ENCODE peak calls at places on chromosomes 11 and 22, in five cellular contexts. K, S, E, F and M are unnamed samples.

GRCh38 chr11:312092-312816 is 1.6 kb upstream of the IFITM1 start:
- DNase-seq in F (no peak), S (no peak), K (peak; percentile 70), E (no peak), M (no peak)

GRCh38 chr11:6660712-6661111 is 5.1 kb upstream of the DCHS1 start:
- DNase-seq in E (no peak), F (no peak), K (no peak), S (no peak), M (no peak)

GRCh38 chr11:43376594-43376993 is 17.9 kb downstream of the TTC17 start:
- DNase-seq in F (no peak), S (peak; percentile 56), K (peak; percentile 52), E (no peak), M (peak; percentile 81)

GRCh38 chr11:119622454-119623143 is 106.4 kb downstream of the NECTIN1 start:
- DNase-seq in S (no peak), K (no peak), F (no peak), E (no peak), M (no peak)

GRCh38 chr22:30261134-30261533 is 5.5 kb downstream of the OSM start:
- DNase-seq in F (no peak), E (no peak), S (no peak), K (no peak), M (no peak)

GRCh38 chr11:65719887-65720236 is 736 bp downstream of the RNASEH2C start:
- DNase-seq in K (peak; percentile 69), E (peak; percentile 42), S (peak; percentile 55), F (peak; percentile 30), M (peak; percentile 37)

GRCh38 chr11:93895106-93895862 is 44.9 kb upstream of the VSTM5 start:
- DNase-seq in K (peak; percentile 84), F (peak; percentile 32), S (peak; percentile 88), E (peak; percentile 78), M (peak; percentile 71)

GRCh38 chr11:84247931-84248330 is 961.8 kb upstream of the CCDC90B start:
- DNase-seq in F (no peak), K (peak; percentile 0), S (peak; percentile 43), E (no peak), M (no peak)

GRCh38 chr11:116928845-116929244 is 91.4 kb upstream of the APOA1 start:
- DNase-seq in K (peak; percentile 16), S (no peak), F (no peak), E (no peak), M (peak; percentile 33)

GRCh38 chr11:61532136-61533038 is 23.8 kb downstream of the LRRC10B start:
- DNase-seq in E (peak; percentile 41), F (peak; percentile 68), K (peak; percentile 33), S (no peak), M (peak; percentile 14)

GRCh38 chr11:113114452-113115027 is 153.3 kb downstream of the NCAM1 start:
- DNase-seq in K (peak; percentile 70), E (peak; percentile 69), S (peak; percentile 46), F (peak; percentile 61), M (peak; percentile 61)

GRCh38 chr11:3835752-3836151 is 5.0 kb downstream of the RHOG start:
- DNase-seq in E (no peak), K (no peak), F (no peak), S (no peak), M (no peak)

GRCh38 chr11:58179648-58180047 is 9.2 kb upstream of the OR9Q2 start:
- DNase-seq in K (no peak), F (no peak), E (no peak), S (no peak), M (no peak)

GRCh38 chr11:128156486-128156885 is 430.9 kb downstream of the ETS1 start:
- DNase-seq in E (no peak), K (no peak), S (peak; percentile 49), F (no peak), M (no peak)

GRCh38 chr11:89267660-89268302 is 90.1 kb downstream of the TYR start:
- DNase-seq in K (no peak), F (no peak), E (no peak), S (no peak), M (no peak)

GRCh38 chr11:64303109-64304031 is 2.0 kb upstream of the ESRRA start:
- DNase-seq in F (no peak), E (no peak), K (no peak), S (no peak), M (no peak)

GRCh38 chr11:43987384-43988039 is 45.1 kb downstream of the C11orf96 start:
- DNase-seq in K (peak; percentile 98), E (no peak), S (peak; percentile 98), F (no peak), M (peak; percentile 73)

GRCh38 chr11:19328586-19329311 is 88.0 kb upstream of the E2F8 start:
- DNase-seq in S (no peak), E (no peak), F (no peak), K (no peak), M (no peak)

GRCh38 chr22:17085277-17086091 is 684 bp downstream of the IL17RA start:
- DNase-seq in F (no peak), E (no peak), K (no peak), S (peak; percentile 3), M (no peak)

GRCh38 chr22:17083255-17083654 is 1.5 kb upstream of the IL17RA start:
- DNase-seq in E (no peak), F (no peak), K (no peak), S (no peak), M (no peak)

GRCh38 chr22:17086301-17086700 is 1.5 kb downstream of the IL17RA start:
- DNase-seq in F (no peak), K (no peak), E (no peak), S (no peak), M (no peak)

GRCh38 chr22:17083811-17084540 is 824 bp upstream of the IL17RA start:
- DNase-seq in E (no peak), F (no peak), K (no peak), S (no peak), M (no peak)

DNA sequence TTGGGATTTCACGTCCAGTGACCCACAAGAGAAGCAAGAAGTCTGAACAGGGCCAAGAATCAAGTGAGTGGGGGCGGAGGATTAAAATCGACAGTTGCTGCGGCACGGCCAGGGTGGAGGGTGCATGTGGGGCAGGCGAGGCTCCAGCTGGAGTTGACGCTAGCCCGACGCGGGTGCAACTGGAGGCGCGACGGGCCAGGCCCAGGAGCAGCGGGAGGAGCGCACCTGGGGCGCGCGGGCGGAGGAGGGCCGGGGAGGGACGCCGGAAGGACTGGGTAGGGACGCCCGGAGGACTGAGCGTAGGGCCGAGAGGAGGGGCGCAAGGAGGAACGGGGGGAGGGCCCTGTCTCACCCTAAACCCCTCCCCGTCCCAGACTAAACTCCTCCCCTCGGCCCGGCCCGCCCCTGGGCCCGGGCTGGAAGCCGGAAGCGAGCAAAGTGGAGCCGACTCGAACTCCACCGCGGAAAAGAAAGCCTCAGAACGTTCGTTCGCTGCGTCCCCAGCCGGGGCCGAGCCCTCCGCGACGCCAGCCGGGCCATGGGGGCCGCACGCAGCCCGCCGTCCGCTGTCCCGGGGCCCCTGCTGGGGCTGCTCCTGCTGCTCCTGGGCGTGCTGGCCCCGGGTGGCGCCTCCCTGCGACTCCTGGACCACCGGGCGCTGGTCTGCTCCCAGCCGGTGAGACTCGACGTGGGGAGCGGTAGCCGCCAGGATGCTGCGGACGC is at the start of gene IL17RA:
- DNase-seq in K (peak; percentile 91), F (peak; percentile 86), S (peak; percentile 86), E (peak; percentile 91), M (peak; percentile 89)
- TF ChIP-seq CTCF in K (no peak), F (no peak), S (no peak), E (no peak), M (no peak)

DNA sequence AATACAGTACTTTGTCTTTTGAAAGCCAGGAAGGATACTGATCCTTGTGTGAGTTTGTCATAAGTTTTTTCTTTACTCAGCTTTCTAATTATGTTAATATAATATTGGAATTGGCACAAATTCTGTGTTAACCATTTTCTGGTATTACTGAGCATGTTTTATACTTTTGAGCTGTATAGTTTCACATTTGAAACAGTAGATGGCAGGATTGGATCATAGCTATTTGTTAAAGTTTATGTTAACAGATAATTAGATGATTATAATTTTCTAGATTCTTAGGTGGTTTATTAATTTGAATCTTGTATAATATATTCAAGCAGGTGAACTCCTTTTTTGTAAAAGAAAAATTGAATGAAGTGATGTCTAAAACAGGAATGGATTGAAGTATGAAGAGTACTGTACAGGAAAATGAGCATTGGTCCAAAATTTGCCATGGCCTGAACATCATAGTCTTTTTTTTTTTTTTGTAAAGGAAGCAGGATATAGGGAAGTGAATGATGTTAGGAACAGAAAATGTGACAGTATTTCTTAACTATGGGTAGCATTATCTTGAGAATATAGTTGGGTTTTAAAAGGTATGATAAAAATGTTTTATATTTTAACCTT is 102.0 kb downstream of the CYP2R1 start:
- DNase-seq in S (no peak), E (peak; percentile 25), K (peak; percentile 41), F (no peak), M (peak; percentile 27)
- TF ChIP-seq CTCF in S (no peak), E (peak; percentile 52), K (peak; percentile 52), F (no peak), M (peak; percentile 46)

GRCh38 chr22:39577900-39578299 is 7.3 kb downstream of the CACNA1I start:
- DNase-seq in F (no peak), E (no peak), S (no peak), K (no peak), M (no peak)
- TF ChIP-seq CTCF in F (no peak), E (no peak), S (no peak), K (no peak), M (no peak)

GRCh38 chr22:22692707-22693530 is 48.5 kb downstream of the GGTLC2 start:
- DNase-seq in K (peak; percentile 63), E (peak; percentile 44), S (peak; percentile 25), F (peak; percentile 70), M (peak; percentile 55)
- TF ChIP-seq CTCF in K (peak; percentile 46), E (peak; percentile 70), S (no peak), F (peak; percentile 83), M (peak; percentile 56)

DNA sequence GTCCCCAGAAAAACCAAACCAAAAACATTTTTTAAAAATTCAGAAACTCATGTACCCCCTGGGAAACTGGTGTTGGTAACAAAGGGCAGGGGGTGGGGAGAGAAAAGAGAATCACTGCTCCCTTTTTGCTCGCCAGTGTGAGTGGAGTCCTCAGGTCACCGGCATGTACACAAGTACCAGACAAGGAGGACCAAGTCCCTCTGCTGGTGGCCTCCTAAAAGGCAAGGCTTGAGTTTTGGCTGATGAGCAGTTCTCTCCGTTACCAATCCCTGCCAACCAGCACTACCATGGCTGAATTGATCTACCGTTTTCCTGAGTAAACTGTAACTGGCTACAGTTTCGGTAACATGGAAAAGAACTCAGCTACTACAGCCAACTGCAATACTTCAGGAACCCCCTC is 22.0 kb downstream of the APOL5 start:
- DNase-seq in E (no peak), K (no peak), F (no peak), S (no peak), M (no peak)
- TF ChIP-seq CTCF in E (no peak), K (peak; percentile 26), F (no peak), S (no peak), M (no peak)

GRCh38 chr11:69588270-69588669 is 52.7 kb upstream of the CCND1 start:
- DNase-seq in S (peak; percentile 71), K (peak; percentile 51), E (no peak), F (no peak), M (peak; percentile 35)
- TF ChIP-seq CTCF in S (peak; percentile 15), K (peak; percentile 36), E (no peak), F (no peak), M (peak; percentile 47)

GRCh38 chr22:50071432-50072166 is 13.5 kb upstream of the TTLL8 start:
- DNase-seq in K (no peak), E (no peak), F (no peak), S (no peak), M (no peak)

GRCh38 chr22:50064453-50064852 is 6.4 kb upstream of the TTLL8 start:
- DNase-seq in E (no peak), F (no peak), S (no peak), K (no peak), M (no peak)

GRCh38 chr22:50070366-50070765 is 12.3 kb upstream of the TTLL8 start:
- DNase-seq in S (no peak), E (no peak), K (no peak), F (no peak), M (no peak)

GRCh38 chr22:50067244-50067643 is 9.1 kb upstream of the TTLL8 start:
- DNase-seq in K (no peak), F (no peak), S (no peak), E (no peak), M (no peak)

GRCh38 chr22:50068096-50068495 is 10.0 kb upstream of the TTLL8 start:
- DNase-seq in S (no peak), E (no peak), F (no peak), K (no peak), M (no peak)
- TF ChIP-seq CTCF in S (no peak), E (no peak), F (no peak), K (no peak), M (no peak)